ENCODE peak calls at places on chromosome 1, in five cellular contexts. One of them, this sample, is unnamed.

GRCh38 chr1:160884579-160884978 is 401 bp downstream of the ITLN1 start:
- DNase-seq in HCT116: peak; percentile 6
- DNase-seq in GM23248: no peak
- DNase-seq in hepatocyte: no peak
- DNase-seq in PC-9: no peak
- DNase-seq in this sample: peak; percentile 40

GRCh38 chr1:104874044-104874443 is 1124.3 kb downstream of the AMY1C start:
- DNase-seq in HCT116: no peak
- DNase-seq in GM23248: no peak
- DNase-seq in hepatocyte: no peak
- DNase-seq in PC-9: no peak
- DNase-seq in this sample: no peak

GRCh38 chr1:24383381-24383940 is 30.1 kb downstream of the STPG1 start:
- DNase-seq in HCT116: no peak
- DNase-seq in GM23248: peak; percentile 17
- DNase-seq in hepatocyte: no peak
- DNase-seq in PC-9: no peak
- DNase-seq in this sample: no peak

GRCh38 chr1:203147376-203147775 is 19.9 kb downstream of the ADORA1 start:
- DNase-seq in HCT116: no peak
- DNase-seq in GM23248: no peak
- DNase-seq in hepatocyte: no peak
- DNase-seq in PC-9: no peak
- DNase-seq in this sample: no peak

GRCh38 chr1:110746644-110747259 is 72.0 kb upstream of the KCNA3 start:
- DNase-seq in HCT116: no peak
- DNase-seq in GM23248: peak; percentile 61
- DNase-seq in hepatocyte: peak; percentile 82
- DNase-seq in PC-9: peak; percentile 25
- DNase-seq in this sample: peak; percentile 71

GRCh38 chr1:218430802-218431201 is 85.7 kb downstream of the TGFB2 start:
- DNase-seq in HCT116: no peak
- DNase-seq in GM23248: no peak
- DNase-seq in hepatocyte: no peak
- DNase-seq in PC-9: no peak
- DNase-seq in this sample: no peak

GRCh38 chr1:54390655-54391054 is 15.5 kb downstream of the SSBP3 start:
- DNase-seq in HCT116: no peak
- DNase-seq in GM23248: peak; percentile 43
- DNase-seq in hepatocyte: no peak
- DNase-seq in PC-9: no peak
- DNase-seq in this sample: no peak

GRCh38 chr1:151993084-151993733 is 450 bp downstream of the S100A10 start:
- DNase-seq in HCT116: no peak
- DNase-seq in GM23248: peak; percentile 67
- DNase-seq in hepatocyte: peak; percentile 35
- DNase-seq in PC-9: no peak
- DNase-seq in this sample: peak; percentile 45

GRCh38 chr1:194230351-194231144 is 1044.1 kb upstream of the B3GALT2 start:
- DNase-seq in HCT116: no peak
- DNase-seq in GM23248: no peak
- DNase-seq in hepatocyte: no peak
- DNase-seq in PC-9: no peak
- DNase-seq in this sample: no peak

GRCh38 chr1:2046225-2046917 is 3.8 kb upstream of the PRKCZ start:
- DNase-seq in HCT116: peak; percentile 57
- DNase-seq in GM23248: peak; percentile 21
- DNase-seq in hepatocyte: peak; percentile 90
- DNase-seq in PC-9: peak; percentile 84
- DNase-seq in this sample: peak; percentile 85

GRCh38 chr1:230902349-230902923 is 34.1 kb upstream of the C1orf198 start:
- DNase-seq in HCT116: no peak
- DNase-seq in GM23248: no peak
- DNase-seq in hepatocyte: no peak
- DNase-seq in PC-9: no peak
- DNase-seq in this sample: no peak

GRCh38 chr1:109807822-109808680 is 44.3 kb upstream of the EPS8L3 start:
- DNase-seq in HCT116: no peak
- DNase-seq in GM23248: peak; percentile 63
- DNase-seq in hepatocyte: no peak
- DNase-seq in PC-9: peak; percentile 66
- DNase-seq in this sample: peak; percentile 70

GRCh38 chr1:232788235-232788872 is 16.9 kb upstream of the MAP10 start:
- DNase-seq in HCT116: no peak
- DNase-seq in GM23248: no peak
- DNase-seq in hepatocyte: no peak
- DNase-seq in PC-9: no peak
- DNase-seq in this sample: no peak

GRCh38 chr1:200740291-200741212 is 1.9 kb downstream of the CAMSAP2 start:
- DNase-seq in HCT116: no peak
- DNase-seq in GM23248: peak; percentile 57
- DNase-seq in hepatocyte: no peak
- DNase-seq in PC-9: no peak
- DNase-seq in this sample: peak; percentile 39

GRCh38 chr1:67053785-67054759 is at the start of gene SLC35D1:
- DNase-seq in HCT116: peak; percentile 44
- DNase-seq in GM23248: peak; percentile 79
- DNase-seq in hepatocyte: peak; percentile 82
- DNase-seq in PC-9: peak; percentile 61
- DNase-seq in this sample: peak; percentile 54

GRCh38 chr1:111602974-111603373 is 16.6 kb upstream of the RAP1A start:
- DNase-seq in HCT116: no peak
- DNase-seq in GM23248: no peak
- DNase-seq in hepatocyte: no peak
- DNase-seq in PC-9: no peak
- DNase-seq in this sample: no peak

GRCh38 chr1:200153277-200154055 is 126.0 kb downstream of the NR5A2 start:
- DNase-seq in HCT116: no peak
- DNase-seq in GM23248: no peak
- DNase-seq in hepatocyte: no peak
- DNase-seq in PC-9: no peak
- DNase-seq in this sample: no peak

GRCh38 chr1:20134995-20135394 is 4.1 kb upstream of the PLA2G2F start:
- DNase-seq in HCT116: no peak
- DNase-seq in GM23248: no peak
- DNase-seq in hepatocyte: no peak
- DNase-seq in PC-9: no peak
- DNase-seq in this sample: no peak

GRCh38 chr1:62361426-62361825 is 42.2 kb upstream of the KANK4 start:
- DNase-seq in HCT116: no peak
- DNase-seq in GM23248: no peak
- DNase-seq in hepatocyte: no peak
- DNase-seq in PC-9: no peak
- DNase-seq in this sample: no peak

GRCh38 chr1:22787636-22788035 is 77.0 kb downstream of the EPHB2 start:
- DNase-seq in HCT116: no peak
- DNase-seq in GM23248: no peak
- DNase-seq in hepatocyte: no peak
- DNase-seq in PC-9: peak; percentile 30
- DNase-seq in this sample: no peak

GRCh38 chr1:181257117-181257516 is 168.6 kb downstream of the IER5 start:
- DNase-seq in HCT116: no peak
- DNase-seq in GM23248: no peak
- DNase-seq in hepatocyte: no peak
- DNase-seq in PC-9: no peak
- DNase-seq in this sample: no peak

GRCh38 chr1:201740609-201741231 is 88.2 kb upstream of the IPO9 start:
- DNase-seq in HCT116: no peak
- DNase-seq in GM23248: peak; percentile 58
- DNase-seq in hepatocyte: no peak
- DNase-seq in PC-9: no peak
- DNase-seq in this sample: no peak

GRCh38 chr1:55428944-55429931 is 214.1 kb upstream of the USP24 start:
- DNase-seq in HCT116: peak; percentile 100
- DNase-seq in GM23248: peak; percentile 95
- DNase-seq in hepatocyte: peak; percentile 91
- DNase-seq in PC-9: peak; percentile 95
- DNase-seq in this sample: peak; percentile 99

GRCh38 chr1:247421074-247421473 is 5.1 kb downstream of the NLRP3 start:
- DNase-seq in HCT116: no peak
- DNase-seq in GM23248: peak; percentile 47
- DNase-seq in hepatocyte: no peak
- DNase-seq in PC-9: no peak
- DNase-seq in this sample: no peak

GRCh38 chr1:179910934-179911333 is 28.8 kb downstream of the TOR1AIP1 start:
- DNase-seq in HCT116: no peak
- DNase-seq in GM23248: no peak
- DNase-seq in hepatocyte: no peak
- DNase-seq in PC-9: no peak
- DNase-seq in this sample: no peak
- H3K36me3 ChIP-seq in HCT116: peaks cover 5% of the 10 kb centered on the region
- H3K36me3 ChIP-seq in GM23248: peaks cover 58% of the 10 kb centered on the region
- H3K36me3 ChIP-seq in hepatocyte: no peaks in the 10 kb centered on the region
- H3K36me3 ChIP-seq in PC-9: peaks cover 9% of the 10 kb centered on the region
- H3K36me3 ChIP-seq in this sample: no peaks in the 10 kb centered on the region

GRCh38 chr1:40818264-40818961 is 34.8 kb downstream of the KCNQ4 start:
- DNase-seq in HCT116: no peak
- DNase-seq in GM23248: peak; percentile 59
- DNase-seq in hepatocyte: peak; percentile 66
- DNase-seq in PC-9: no peak
- DNase-seq in this sample: no peak
- TF ChIP-seq EZH2 in HCT116: no peak
- TF ChIP-seq EZH2 in GM23248: no peak
- TF ChIP-seq EZH2 in hepatocyte: peak; percentile 61
- TF ChIP-seq EZH2 in PC-9: no peak
- TF ChIP-seq EZH2 in this sample: no peak

DNA sequence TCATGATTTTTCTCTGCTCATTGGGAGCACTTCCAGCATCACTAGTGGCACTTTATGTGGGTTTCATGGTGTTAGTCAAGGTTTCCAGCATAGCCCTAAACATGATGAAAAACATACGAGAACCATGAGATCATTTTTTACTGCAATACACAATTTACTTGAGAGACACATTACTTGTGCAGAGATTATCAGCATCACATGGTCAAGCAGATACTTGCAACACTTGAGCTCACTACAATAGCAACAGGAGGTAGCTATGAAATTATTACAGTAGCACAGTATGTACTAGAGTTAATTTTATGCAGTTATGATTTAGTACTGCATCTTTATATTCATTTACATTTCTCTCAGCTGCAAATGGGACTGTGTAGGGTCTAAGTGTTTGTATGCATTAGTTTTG is 36.3 kb downstream of the ITGB3BP start:
- DNase-seq in HCT116: no peak
- DNase-seq in GM23248: no peak
- DNase-seq in hepatocyte: no peak
- DNase-seq in PC-9: no peak
- DNase-seq in this sample: no peak
- H3K4me2 ChIP-seq in HCT116: no peak overlapping the region
- H3K4me2 ChIP-seq in GM23248: no peak overlapping the region
- H3K4me2 ChIP-seq in hepatocyte: no peak overlapping the region
- H3K4me2 ChIP-seq in PC-9: no peak overlapping the region
- H3K4me2 ChIP-seq in this sample: no peak overlapping the region

DNA sequence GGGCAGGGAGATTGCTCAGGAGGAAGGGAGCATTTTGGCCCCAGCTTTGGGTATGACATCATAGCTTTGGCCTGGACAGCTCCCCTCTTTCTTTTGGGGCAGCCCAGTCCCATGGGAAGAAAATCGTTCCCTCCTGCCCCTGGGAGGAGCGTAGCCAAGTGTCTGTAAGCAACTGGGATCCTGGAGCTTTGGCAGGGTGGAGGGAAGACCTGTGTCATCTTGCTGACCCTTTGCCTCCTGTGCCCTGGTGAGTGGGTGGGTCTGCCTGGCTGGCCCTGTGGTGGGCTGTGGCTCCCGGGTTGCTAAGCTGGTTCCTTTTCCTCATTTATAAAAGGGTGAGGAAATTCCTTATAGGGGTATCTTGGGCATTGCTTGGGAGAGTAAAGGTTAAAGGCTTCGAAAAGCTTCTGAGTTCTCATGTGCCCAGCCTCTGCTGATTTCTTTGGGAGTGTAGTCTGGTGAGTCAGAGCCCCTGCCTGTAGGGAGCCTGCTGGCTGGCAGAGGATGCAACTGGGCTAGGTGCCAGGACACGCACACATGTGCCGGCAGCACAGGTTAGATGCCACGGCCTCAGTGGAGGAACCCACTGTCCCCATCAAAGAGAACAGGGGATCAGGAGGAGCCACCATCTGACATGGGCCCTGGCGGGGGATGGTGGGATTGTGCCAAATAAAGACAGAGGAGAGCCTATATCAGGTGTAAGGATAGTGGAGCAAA is 85.2 kb downstream of the ARHGEF10L start:
- DNase-seq in HCT116: peak; percentile 42
- DNase-seq in GM23248: peak; percentile 87
- DNase-seq in hepatocyte: no peak
- DNase-seq in PC-9: peak; percentile 42
- DNase-seq in this sample: peak; percentile 79
- H3K36me3 ChIP-seq in HCT116: no peaks in the 10 kb centered on the region
- H3K36me3 ChIP-seq in GM23248: no peaks in the 10 kb centered on the region
- H3K36me3 ChIP-seq in hepatocyte: no peaks in the 10 kb centered on the region
- H3K36me3 ChIP-seq in PC-9: no peaks in the 10 kb centered on the region
- H3K36me3 ChIP-seq in this sample: no peaks in the 10 kb centered on the region

DNA sequence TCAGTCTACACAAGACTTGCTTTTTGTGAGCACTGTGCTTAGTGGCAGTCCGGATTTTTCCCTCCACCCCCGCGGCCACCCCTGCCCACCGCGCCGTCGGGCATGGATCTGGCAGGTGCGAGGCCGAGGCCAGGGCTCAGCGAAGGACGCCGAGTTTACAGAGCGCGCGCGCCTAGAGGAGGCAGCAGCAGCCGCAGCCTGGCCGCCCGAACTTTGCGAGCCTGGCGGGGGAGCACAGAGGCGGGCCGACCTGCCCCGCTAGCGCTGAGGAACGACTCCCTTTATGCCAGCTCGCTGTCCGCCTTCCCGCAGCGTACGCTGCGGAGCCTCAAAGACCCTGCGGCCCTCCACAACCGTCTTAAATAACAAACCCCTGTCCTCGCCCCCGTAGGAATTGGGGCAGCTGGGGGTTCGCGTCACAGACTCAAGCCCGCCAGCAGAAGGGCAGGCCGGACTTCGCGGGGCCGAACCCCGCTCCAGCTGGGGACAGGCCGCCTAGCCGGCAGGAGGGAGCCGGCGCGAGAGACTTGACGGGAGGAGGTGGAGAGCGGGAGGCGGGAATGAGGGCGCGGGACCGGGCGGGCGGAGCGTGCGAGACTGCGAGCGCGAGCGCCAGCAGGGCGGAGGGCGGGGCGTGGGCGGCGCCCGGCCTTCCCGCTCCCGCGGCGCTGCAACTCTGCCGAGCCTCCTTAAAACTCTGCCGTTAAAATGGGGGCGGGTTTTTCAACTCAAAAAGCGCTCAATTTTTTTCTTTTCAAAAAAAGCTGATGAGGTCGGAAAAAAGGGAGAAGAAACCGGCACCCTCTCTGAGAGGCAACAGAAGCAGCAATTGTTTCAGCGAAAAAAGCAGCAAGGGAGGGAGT is 1.8 kb upstream of the CDKN2C start:
- DNase-seq in HCT116: peak; percentile 67
- DNase-seq in GM23248: peak; percentile 98
- DNase-seq in hepatocyte: peak; percentile 94
- DNase-seq in PC-9: peak; percentile 93
- DNase-seq in this sample: peak; percentile 93
- TF ChIP-seq EZH2 in HCT116: no peak
- TF ChIP-seq EZH2 in GM23248: no peak
- TF ChIP-seq EZH2 in hepatocyte: no peak
- TF ChIP-seq EZH2 in PC-9: no peak
- TF ChIP-seq EZH2 in this sample: no peak